ENCODE peak calls at places on chromosomes 13 and 19, in ten cellular contexts. One of them, this sample, is unnamed.

GRCh38 chr13:114149774-114150740 is 17.6 kb upstream of the RASA3 start:
- DNase-seq in cardiac fibroblast: no peak
- DNase-seq in kidney glomerular epithelial cell: no peak
- DNase-seq in NCI-H1694: no peak
- DNase-seq in germinal center: no peak
- DNase-seq in T-helper 17 cell: no peak
- DNase-seq in HS-5: no peak
- DNase-seq in activated CD4-positive, CD25-positive, alpha-beta regulatory T cell: no peak
- DNase-seq in non-pigmented ciliary epithelial cell: no peak
- DNase-seq in substantia nigra: no peak
- DNase-seq in this sample: no peak

GRCh38 chr13:31213681-31214289 is 14.0 kb downstream of the B3GLCT start:
- DNase-seq in cardiac fibroblast: peak; percentile 16
- DNase-seq in kidney glomerular epithelial cell: no peak
- DNase-seq in NCI-H1694: no peak
- DNase-seq in germinal center: no peak
- DNase-seq in T-helper 17 cell: no peak
- DNase-seq in HS-5: no peak
- DNase-seq in activated CD4-positive, CD25-positive, alpha-beta regulatory T cell: no peak
- DNase-seq in non-pigmented ciliary epithelial cell: no peak
- DNase-seq in substantia nigra: no peak
- DNase-seq in this sample: no peak

GRCh38 chr13:114110091-114110829 is 22.2 kb downstream of the RASA3 start:
- DNase-seq in cardiac fibroblast: no peak
- DNase-seq in kidney glomerular epithelial cell: no peak
- DNase-seq in NCI-H1694: no peak
- DNase-seq in germinal center: peak; percentile 73
- DNase-seq in T-helper 17 cell: peak; percentile 48
- DNase-seq in HS-5: no peak
- DNase-seq in activated CD4-positive, CD25-positive, alpha-beta regulatory T cell: peak; percentile 33
- DNase-seq in non-pigmented ciliary epithelial cell: no peak
- DNase-seq in substantia nigra: no peak
- DNase-seq in this sample: no peak

GRCh38 chr13:33676700-33677048 is 141.3 kb upstream of the RFC3 start:
- DNase-seq in cardiac fibroblast: peak; percentile 63
- DNase-seq in kidney glomerular epithelial cell: peak; percentile 39
- DNase-seq in NCI-H1694: no peak
- DNase-seq in germinal center: no peak
- DNase-seq in T-helper 17 cell: no peak
- DNase-seq in HS-5: no peak
- DNase-seq in activated CD4-positive, CD25-positive, alpha-beta regulatory T cell: no peak
- DNase-seq in non-pigmented ciliary epithelial cell: peak; percentile 15
- DNase-seq in substantia nigra: peak; percentile 29
- DNase-seq in this sample: peak; percentile 65

GRCh38 chr19:16078311-16078758 is 2.0 kb downstream of the TPM4 start:
- DNase-seq in cardiac fibroblast: peak; percentile 83
- DNase-seq in kidney glomerular epithelial cell: no peak
- DNase-seq in NCI-H1694: no peak
- DNase-seq in germinal center: peak; percentile 35
- DNase-seq in T-helper 17 cell: no peak
- DNase-seq in HS-5: no peak
- DNase-seq in activated CD4-positive, CD25-positive, alpha-beta regulatory T cell: no peak
- DNase-seq in non-pigmented ciliary epithelial cell: no peak
- DNase-seq in substantia nigra: no peak
- DNase-seq in this sample: peak; percentile 48

GRCh38 chr19:11377237-11377636 is 2.8 kb downstream of the SWSAP1 start:
- DNase-seq in cardiac fibroblast: peak; percentile 88
- DNase-seq in kidney glomerular epithelial cell: peak; percentile 89
- DNase-seq in NCI-H1694: no peak
- DNase-seq in germinal center: no peak
- DNase-seq in T-helper 17 cell: no peak
- DNase-seq in HS-5: peak; percentile 93
- DNase-seq in activated CD4-positive, CD25-positive, alpha-beta regulatory T cell: no peak
- DNase-seq in non-pigmented ciliary epithelial cell: peak; percentile 74
- DNase-seq in substantia nigra: peak; percentile 10
- DNase-seq in this sample: peak; percentile 85

GRCh38 chr13:112986470-112986869 is 17.5 kb downstream of the MCF2L start:
- DNase-seq in cardiac fibroblast: no peak
- DNase-seq in kidney glomerular epithelial cell: no peak
- DNase-seq in NCI-H1694: no peak
- DNase-seq in germinal center: no peak
- DNase-seq in T-helper 17 cell: no peak
- DNase-seq in HS-5: no peak
- DNase-seq in activated CD4-positive, CD25-positive, alpha-beta regulatory T cell: no peak
- DNase-seq in non-pigmented ciliary epithelial cell: no peak
- DNase-seq in substantia nigra: no peak
- DNase-seq in this sample: no peak

GRCh38 chr19:49850487-49851342 is at the start of gene PTOV1:
- DNase-seq in cardiac fibroblast: peak; percentile 93
- DNase-seq in kidney glomerular epithelial cell: peak; percentile 58
- DNase-seq in NCI-H1694: peak; percentile 78
- DNase-seq in germinal center: peak; percentile 97
- DNase-seq in T-helper 17 cell: peak; percentile 85
- DNase-seq in HS-5: peak; percentile 47
- DNase-seq in activated CD4-positive, CD25-positive, alpha-beta regulatory T cell: peak; percentile 72
- DNase-seq in non-pigmented ciliary epithelial cell: peak; percentile 70
- DNase-seq in substantia nigra: peak; percentile 92
- DNase-seq in this sample: peak; percentile 91

GRCh38 chr13:26465954-26466353 is 91.5 kb upstream of the WASF3 start:
- DNase-seq in cardiac fibroblast: no peak
- DNase-seq in kidney glomerular epithelial cell: no peak
- DNase-seq in NCI-H1694: no peak
- DNase-seq in germinal center: no peak
- DNase-seq in T-helper 17 cell: no peak
- DNase-seq in HS-5: no peak
- DNase-seq in activated CD4-positive, CD25-positive, alpha-beta regulatory T cell: no peak
- DNase-seq in non-pigmented ciliary epithelial cell: no peak
- DNase-seq in substantia nigra: no peak
- DNase-seq in this sample: no peak

GRCh38 chr19:15871570-15871969 is 26.3 kb downstream of the CYP4F2 start:
- DNase-seq in cardiac fibroblast: no peak
- DNase-seq in kidney glomerular epithelial cell: no peak
- DNase-seq in NCI-H1694: no peak
- DNase-seq in germinal center: peak; percentile 29
- DNase-seq in T-helper 17 cell: no peak
- DNase-seq in HS-5: no peak
- DNase-seq in activated CD4-positive, CD25-positive, alpha-beta regulatory T cell: no peak
- DNase-seq in non-pigmented ciliary epithelial cell: no peak
- DNase-seq in substantia nigra: no peak
- DNase-seq in this sample: peak; percentile 65

GRCh38 chr13:112767506-112768471 is 78.0 kb downstream of the ATP11A start:
- DNase-seq in cardiac fibroblast: no peak
- DNase-seq in kidney glomerular epithelial cell: no peak
- DNase-seq in NCI-H1694: no peak
- DNase-seq in germinal center: peak; percentile 60
- DNase-seq in T-helper 17 cell: no peak
- DNase-seq in HS-5: no peak
- DNase-seq in activated CD4-positive, CD25-positive, alpha-beta regulatory T cell: no peak
- DNase-seq in non-pigmented ciliary epithelial cell: no peak
- DNase-seq in substantia nigra: no peak
- DNase-seq in this sample: no peak

GRCh38 chr13:48749699-48750473 is 96.2 kb downstream of the CYSLTR2 start:
- DNase-seq in cardiac fibroblast: peak; percentile 100
- DNase-seq in kidney glomerular epithelial cell: peak; percentile 98
- DNase-seq in NCI-H1694: no peak
- DNase-seq in germinal center: peak; percentile 19
- DNase-seq in T-helper 17 cell: no peak
- DNase-seq in HS-5: peak; percentile 88
- DNase-seq in activated CD4-positive, CD25-positive, alpha-beta regulatory T cell: peak; percentile 69
- DNase-seq in non-pigmented ciliary epithelial cell: peak; percentile 93
- DNase-seq in substantia nigra: peak; percentile 48
- DNase-seq in this sample: peak; percentile 99

GRCh38 chr19:55376381-55376933 is at the start of gene TMEM190:
- DNase-seq in cardiac fibroblast: no peak
- DNase-seq in kidney glomerular epithelial cell: no peak
- DNase-seq in NCI-H1694: no peak
- DNase-seq in germinal center: no peak
- DNase-seq in T-helper 17 cell: no peak
- DNase-seq in HS-5: no peak
- DNase-seq in activated CD4-positive, CD25-positive, alpha-beta regulatory T cell: no peak
- DNase-seq in non-pigmented ciliary epithelial cell: no peak
- DNase-seq in substantia nigra: no peak
- DNase-seq in this sample: no peak

GRCh38 chr19:18768997-18769891 is 21.9 kb downstream of the COMP start:
- DNase-seq in cardiac fibroblast: no peak
- DNase-seq in kidney glomerular epithelial cell: no peak
- DNase-seq in NCI-H1694: no peak
- DNase-seq in germinal center: no peak
- DNase-seq in T-helper 17 cell: no peak
- DNase-seq in HS-5: no peak
- DNase-seq in activated CD4-positive, CD25-positive, alpha-beta regulatory T cell: no peak
- DNase-seq in non-pigmented ciliary epithelial cell: no peak
- DNase-seq in substantia nigra: no peak
- DNase-seq in this sample: no peak

GRCh38 chr13:95728957-95729356 is 52.0 kb downstream of the DNAJC3 start:
- DNase-seq in cardiac fibroblast: no peak
- DNase-seq in kidney glomerular epithelial cell: no peak
- DNase-seq in NCI-H1694: no peak
- DNase-seq in germinal center: no peak
- DNase-seq in T-helper 17 cell: no peak
- DNase-seq in HS-5: no peak
- DNase-seq in activated CD4-positive, CD25-positive, alpha-beta regulatory T cell: no peak
- DNase-seq in non-pigmented ciliary epithelial cell: no peak
- DNase-seq in substantia nigra: no peak
- DNase-seq in this sample: no peak

GRCh38 chr19:50362656-50363424 is 2.6 kb downstream of the NAPSA start:
- DNase-seq in cardiac fibroblast: no peak
- DNase-seq in kidney glomerular epithelial cell: no peak
- DNase-seq in NCI-H1694: no peak
- DNase-seq in germinal center: no peak
- DNase-seq in T-helper 17 cell: no peak
- DNase-seq in HS-5: no peak
- DNase-seq in activated CD4-positive, CD25-positive, alpha-beta regulatory T cell: no peak
- DNase-seq in non-pigmented ciliary epithelial cell: no peak
- DNase-seq in substantia nigra: no peak
- DNase-seq in this sample: peak; percentile 68

GRCh38 chr19:55082023-55082851 is 6.6 kb downstream of the EPS8L1 start:
- DNase-seq in cardiac fibroblast: peak; percentile 54
- DNase-seq in kidney glomerular epithelial cell: no peak
- DNase-seq in NCI-H1694: peak; percentile 52
- DNase-seq in germinal center: peak; percentile 56
- DNase-seq in T-helper 17 cell: no peak
- DNase-seq in HS-5: no peak
- DNase-seq in activated CD4-positive, CD25-positive, alpha-beta regulatory T cell: peak; percentile 15
- DNase-seq in non-pigmented ciliary epithelial cell: no peak
- DNase-seq in substantia nigra: no peak
- DNase-seq in this sample: no peak

GRCh38 chr13:77511552-77511951 is 24.0 kb upstream of the SCEL start:
- DNase-seq in cardiac fibroblast: peak; percentile 45
- DNase-seq in kidney glomerular epithelial cell: no peak
- DNase-seq in NCI-H1694: peak; percentile 67
- DNase-seq in germinal center: no peak
- DNase-seq in T-helper 17 cell: no peak
- DNase-seq in HS-5: no peak
- DNase-seq in activated CD4-positive, CD25-positive, alpha-beta regulatory T cell: no peak
- DNase-seq in non-pigmented ciliary epithelial cell: no peak
- DNase-seq in substantia nigra: no peak
- DNase-seq in this sample: peak; percentile 73

GRCh38 chr19:21410166-21410565 is 13.2 kb downstream of the ZNF493 start:
- DNase-seq in cardiac fibroblast: no peak
- DNase-seq in kidney glomerular epithelial cell: no peak
- DNase-seq in NCI-H1694: no peak
- DNase-seq in germinal center: no peak
- DNase-seq in T-helper 17 cell: no peak
- DNase-seq in HS-5: no peak
- DNase-seq in activated CD4-positive, CD25-positive, alpha-beta regulatory T cell: no peak
- DNase-seq in non-pigmented ciliary epithelial cell: no peak
- DNase-seq in substantia nigra: no peak
- DNase-seq in this sample: no peak

GRCh38 chr19:57786906-57787305 is 17.4 kb downstream of the ZNF586 start:
- DNase-seq in cardiac fibroblast: no peak
- DNase-seq in kidney glomerular epithelial cell: no peak
- DNase-seq in NCI-H1694: no peak
- DNase-seq in germinal center: no peak
- DNase-seq in T-helper 17 cell: no peak
- DNase-seq in HS-5: no peak
- DNase-seq in activated CD4-positive, CD25-positive, alpha-beta regulatory T cell: no peak
- DNase-seq in non-pigmented ciliary epithelial cell: no peak
- DNase-seq in substantia nigra: no peak
- DNase-seq in this sample: no peak

GRCh38 chr13:41588899-41589298 is 131.5 kb downstream of the RGCC start:
- DNase-seq in cardiac fibroblast: peak; percentile 97
- DNase-seq in kidney glomerular epithelial cell: peak; percentile 94
- DNase-seq in NCI-H1694: no peak
- DNase-seq in germinal center: no peak
- DNase-seq in T-helper 17 cell: no peak
- DNase-seq in HS-5: peak; percentile 53
- DNase-seq in activated CD4-positive, CD25-positive, alpha-beta regulatory T cell: peak; percentile 8
- DNase-seq in non-pigmented ciliary epithelial cell: peak; percentile 90
- DNase-seq in substantia nigra: no peak
- DNase-seq in this sample: peak; percentile 96

GRCh38 chr19:588093-588742 is 1.5 kb upstream of the HCN2 start:
- DNase-seq in cardiac fibroblast: peak; percentile 70
- DNase-seq in kidney glomerular epithelial cell: no peak
- DNase-seq in NCI-H1694: peak; percentile 88
- DNase-seq in germinal center: no peak
- DNase-seq in T-helper 17 cell: peak; percentile 45
- DNase-seq in HS-5: no peak
- DNase-seq in activated CD4-positive, CD25-positive, alpha-beta regulatory T cell: peak; percentile 22
- DNase-seq in non-pigmented ciliary epithelial cell: no peak
- DNase-seq in substantia nigra: peak; percentile 93
- DNase-seq in this sample: peak; percentile 71

GRCh38 chr13:51867062-51867461 is 5.3 kb downstream of the CCDC70 start:
- DNase-seq in cardiac fibroblast: no peak
- DNase-seq in kidney glomerular epithelial cell: no peak
- DNase-seq in NCI-H1694: no peak
- DNase-seq in germinal center: no peak
- DNase-seq in T-helper 17 cell: no peak
- DNase-seq in HS-5: no peak
- DNase-seq in activated CD4-positive, CD25-positive, alpha-beta regulatory T cell: no peak
- DNase-seq in non-pigmented ciliary epithelial cell: no peak
- DNase-seq in substantia nigra: no peak
- DNase-seq in this sample: no peak

GRCh38 chr13:39961036-39961435 is 305.6 kb downstream of the COG6 start:
- DNase-seq in cardiac fibroblast: no peak
- DNase-seq in kidney glomerular epithelial cell: no peak
- DNase-seq in NCI-H1694: no peak
- DNase-seq in germinal center: no peak
- DNase-seq in T-helper 17 cell: no peak
- DNase-seq in HS-5: no peak
- DNase-seq in activated CD4-positive, CD25-positive, alpha-beta regulatory T cell: no peak
- DNase-seq in non-pigmented ciliary epithelial cell: no peak
- DNase-seq in substantia nigra: no peak
- DNase-seq in this sample: no peak

GRCh38 chr19:44757735-44758505 is 9.4 kb downstream of the BCL3 start:
- DNase-seq in cardiac fibroblast: peak; percentile 68
- DNase-seq in kidney glomerular epithelial cell: no peak
- DNase-seq in NCI-H1694: no peak
- DNase-seq in germinal center: no peak
- DNase-seq in T-helper 17 cell: no peak
- DNase-seq in HS-5: no peak
- DNase-seq in activated CD4-positive, CD25-positive, alpha-beta regulatory T cell: no peak
- DNase-seq in non-pigmented ciliary epithelial cell: no peak
- DNase-seq in substantia nigra: no peak
- DNase-seq in this sample: no peak

GRCh38 chr19:49489601-49490167 is 2.3 kb downstream of the RPL13A start:
- DNase-seq in cardiac fibroblast: no peak
- DNase-seq in kidney glomerular epithelial cell: no peak
- DNase-seq in NCI-H1694: no peak
- DNase-seq in germinal center: no peak
- DNase-seq in T-helper 17 cell: no peak
- DNase-seq in HS-5: no peak
- DNase-seq in activated CD4-positive, CD25-positive, alpha-beta regulatory T cell: no peak
- DNase-seq in non-pigmented ciliary epithelial cell: no peak
- DNase-seq in substantia nigra: no peak
- DNase-seq in this sample: no peak

GRCh38 chr13:39855236-39855635 is 199.8 kb downstream of the COG6 start:
- DNase-seq in cardiac fibroblast: peak; percentile 21
- DNase-seq in kidney glomerular epithelial cell: no peak
- DNase-seq in NCI-H1694: no peak
- DNase-seq in germinal center: no peak
- DNase-seq in T-helper 17 cell: no peak
- DNase-seq in HS-5: no peak
- DNase-seq in activated CD4-positive, CD25-positive, alpha-beta regulatory T cell: no peak
- DNase-seq in non-pigmented ciliary epithelial cell: no peak
- DNase-seq in substantia nigra: no peak
- DNase-seq in this sample: no peak

GRCh38 chr19:42433503-42434260 is 6.5 kb upstream of the LIPE start:
- DNase-seq in cardiac fibroblast: peak; percentile 75
- DNase-seq in kidney glomerular epithelial cell: peak; percentile 27
- DNase-seq in NCI-H1694: peak; percentile 22
- DNase-seq in germinal center: peak; percentile 51
- DNase-seq in T-helper 17 cell: peak; percentile 43
- DNase-seq in HS-5: no peak
- DNase-seq in activated CD4-positive, CD25-positive, alpha-beta regulatory T cell: peak; percentile 37
- DNase-seq in non-pigmented ciliary epithelial cell: no peak
- DNase-seq in substantia nigra: peak; percentile 65
- DNase-seq in this sample: peak; percentile 66

This sample was measured in kidney tubule cell.